ENCODE peak calls at places on chromosomes 6 and 20, in four cellular contexts. M is A549, J is foreskin fibroblast, I is adrenal gland. O is an unnamed sample.

GRCh38 chr20:10263385-10264165 is 44.9 kb downstream of the SNAP25 start:
- DNase-seq in I (no peak), J (peak; percentile 10), M (peak; percentile 35), O (no peak)

GRCh38 chr20:60055740-60056139 is 97.5 kb downstream of the CDH26 start:
- DNase-seq in I (peak; percentile 33), M (no peak), J (peak; percentile 40), O (peak; percentile 13)

GRCh38 chr20:33531047-33531877 is 41.4 kb downstream of the CBFA2T2 start:
- DNase-seq in J (no peak), I (no peak), M (no peak), O (peak; percentile 1)

GRCh38 chr6:99821164-99821563 is 172.9 kb downstream of the MCHR2 start:
- DNase-seq in I (no peak), M (no peak), J (no peak), O (no peak)

GRCh38 chr20:60036346-60037119 is 78.3 kb downstream of the CDH26 start:
- DNase-seq in M (no peak), J (no peak), I (no peak), O (no peak)

GRCh38 chr6:15658345-15658744 is 4.5 kb downstream of the DTNBP1 start:
- DNase-seq in M (no peak), J (no peak), I (no peak), O (peak; percentile 69)

GRCh38 chr20:61120595-61121515 is 131.2 kb upstream of the CDH4 start:
- DNase-seq in M (peak; percentile 92), I (peak; percentile 20), J (peak; percentile 57), O (no peak)

GRCh38 chr20:34579191-34579661 is 20.7 kb downstream of the MAP1LC3A start:
- DNase-seq in M (peak; percentile 69), I (peak; percentile 65), J (peak; percentile 71), O (no peak)

GRCh38 chr6:166025149-166025898 is 142.3 kb downstream of the TBXT start:
- DNase-seq in I (no peak), J (no peak), M (no peak), O (no peak)

GRCh38 chr6:169868458-169868857 is 117.0 kb downstream of the ERMARD start:
- DNase-seq in J (no peak), M (no peak), I (no peak), O (peak; percentile 36)

GRCh38 chr6:105601541-105602174 is 198.8 kb upstream of the PREP start:
- DNase-seq in J (peak; percentile 97), M (peak; percentile 98), I (peak; percentile 24), O (peak; percentile 96)

GRCh38 chr6:32796848-32797776 is 19.7 kb downstream of the HLA-DOB start:
- DNase-seq in M (peak; percentile 43), J (peak; percentile 36), I (peak; percentile 76), O (peak; percentile 79)
- TF ChIP-seq CTCF in M (peak; percentile 67), J (peak; percentile 75), I (peak; percentile 86), O (peak; percentile 70)

DNA sequence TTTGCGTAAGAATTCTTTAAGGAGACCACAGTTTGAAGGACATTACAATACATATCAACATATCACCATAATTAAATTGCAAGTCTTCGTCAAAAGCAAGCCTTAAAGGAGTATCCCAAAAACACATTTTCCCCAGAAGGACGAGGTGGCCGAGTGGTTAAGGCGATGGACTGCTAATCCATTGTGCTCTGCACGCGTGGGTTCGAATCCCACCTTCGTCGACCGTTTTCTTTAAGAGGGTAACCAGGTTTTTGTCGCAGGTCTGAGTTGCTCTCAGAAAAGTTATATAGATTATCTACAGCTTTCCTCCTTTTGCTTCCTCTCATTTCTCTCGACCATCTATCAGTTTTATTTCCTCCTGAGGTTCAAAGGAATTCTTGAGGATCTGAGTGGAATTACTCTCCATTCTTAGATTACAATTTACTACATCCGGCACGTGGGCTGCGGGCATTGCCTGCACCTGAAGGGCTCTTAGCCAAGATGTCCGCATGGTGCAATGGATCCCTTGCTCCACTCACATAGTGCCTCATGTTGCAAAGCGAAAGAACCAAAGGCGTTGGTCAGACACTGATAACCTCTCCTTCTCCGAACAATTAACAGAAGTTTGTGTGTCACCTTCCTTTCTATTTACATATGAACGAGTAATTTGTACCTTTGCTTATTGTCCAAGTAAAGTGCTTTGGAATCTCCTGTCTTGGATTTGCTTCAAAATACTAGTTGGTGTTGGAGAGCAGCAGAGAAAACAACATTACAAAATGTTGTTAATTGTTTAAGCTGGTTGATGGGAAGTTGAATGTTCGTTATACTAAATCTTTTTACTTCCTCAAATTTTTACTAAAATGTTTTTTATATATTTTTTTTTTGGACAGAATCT is 14.0 kb downstream of the POM121L2 start:
- DNase-seq in I (no peak), J (no peak), M (peak; percentile 82), O (peak; percentile 71)
- H3K4me3 ChIP-seq in I (no peak overlapping the region), J (no peak overlapping the region), M (peak overlapping the region; percentile 58), O (no peak overlapping the region)

GRCh38 chr6:22470454-22471368 is 98.7 kb upstream of the HDGFL1 start:
- DNase-seq in M (peak; percentile 35), I (peak; percentile 37), J (peak; percentile 12), O (peak; percentile 49)
- TF ChIP-seq CTCF in M (no peak), I (no peak), J (no peak), O (peak; percentile 14)

GRCh38 chr6:123398072-123398471 is 238.7 kb downstream of the TRDN start:
- DNase-seq in I (no peak), M (no peak), J (no peak), O (no peak)

DNA sequence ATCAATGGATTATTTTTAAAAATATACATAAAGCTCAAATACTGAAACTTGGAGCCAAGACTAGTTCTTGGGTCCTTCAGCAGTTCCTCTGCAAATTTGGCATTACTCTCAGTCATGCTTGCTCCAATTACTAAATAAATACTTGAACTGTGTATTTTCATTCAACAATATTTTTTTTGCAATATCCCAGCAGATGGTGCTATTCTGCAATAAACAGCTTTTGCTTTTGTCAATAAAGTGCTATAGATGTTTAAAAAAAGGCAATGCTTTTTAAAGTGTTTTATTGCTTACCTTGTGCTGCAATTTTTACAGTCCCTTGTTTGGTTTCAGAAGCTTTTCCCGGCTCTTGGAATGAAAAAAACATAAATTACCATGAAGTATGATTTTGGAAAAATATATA is 243.4 kb downstream of the TRDN start:
- DNase-seq in I (no peak), M (peak; percentile 5), J (no peak), O (peak; percentile 9)
- H3K4me3 ChIP-seq in I (no peak overlapping the region), M (no peak overlapping the region), J (no peak overlapping the region), O (no peak overlapping the region)

DNA sequence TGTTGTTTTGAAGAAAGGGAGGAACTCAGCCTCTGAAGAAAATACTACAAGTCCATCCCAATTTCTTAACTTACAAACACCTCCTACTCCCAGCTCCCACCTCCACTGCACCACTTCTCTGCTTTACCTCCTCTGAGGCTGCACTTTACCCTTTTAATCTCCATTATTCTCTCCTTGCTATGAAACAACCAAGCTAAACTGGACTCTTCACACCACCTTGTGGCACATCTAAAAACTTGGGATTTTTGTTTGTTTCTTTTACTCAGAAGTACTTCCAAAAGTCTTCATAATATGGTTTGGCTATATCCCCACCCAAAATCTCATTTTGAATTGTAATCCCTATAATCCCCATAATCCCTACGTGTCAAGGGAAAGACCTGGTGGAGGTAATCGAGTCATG is 142.2 kb downstream of the MOXD1 start:
- DNase-seq in M (peak; percentile 12), I (no peak), J (no peak), O (no peak)
- TF ChIP-seq CTCF in M (peak; percentile 27), I (no peak), J (peak; percentile 50), O (no peak)

GRCh38 chr6:18261877-18262276 is 2.5 kb downstream of the DEK start:
- DNase-seq in J (no peak), M (no peak), I (no peak), O (no peak)
- H3K4me3 ChIP-seq in J (no peak overlapping the region), M (peak overlapping the region; percentile 83), I (no peak overlapping the region), O (peak overlapping the region; percentile 83)

GRCh38 chr6:21019614-21020013 is 485.4 kb downstream of the CDKAL1 start:
- DNase-seq in J (no peak), I (no peak), M (no peak), O (no peak)
- TF ChIP-seq CTCF in J (peak; percentile 8), I (no peak), M (no peak), O (no peak)

GRCh38 chr6:27619436-27619835 is 146.5 kb upstream of the ZNF184 start:
- DNase-seq in I (no peak), M (no peak), J (no peak), O (no peak)

GRCh38 chr6:27611451-27611850 is 138.5 kb upstream of the ZNF184 start:
- DNase-seq in M (no peak), J (no peak), I (no peak), O (no peak)

GRCh38 chr6:27617700-27618689 is 145.1 kb upstream of the ZNF184 start:
- DNase-seq in I (no peak), J (no peak), M (peak; percentile 78), O (peak; percentile 66)

GRCh38 chr6:27617046-27617687 is 144.3 kb upstream of the ZNF184 start:
- DNase-seq in J (no peak), I (no peak), M (no peak), O (peak; percentile 28)

GRCh38 chr6:27616313-27617045 is 143.6 kb upstream of the ZNF184 start:
- DNase-seq in I (no peak), M (no peak), J (no peak), O (no peak)
- H3K4me3 ChIP-seq in I (no peak overlapping the region), M (peak overlapping the region; percentile 56), J (peak overlapping the region; percentile 49), O (peak overlapping the region; percentile 76)

DNA sequence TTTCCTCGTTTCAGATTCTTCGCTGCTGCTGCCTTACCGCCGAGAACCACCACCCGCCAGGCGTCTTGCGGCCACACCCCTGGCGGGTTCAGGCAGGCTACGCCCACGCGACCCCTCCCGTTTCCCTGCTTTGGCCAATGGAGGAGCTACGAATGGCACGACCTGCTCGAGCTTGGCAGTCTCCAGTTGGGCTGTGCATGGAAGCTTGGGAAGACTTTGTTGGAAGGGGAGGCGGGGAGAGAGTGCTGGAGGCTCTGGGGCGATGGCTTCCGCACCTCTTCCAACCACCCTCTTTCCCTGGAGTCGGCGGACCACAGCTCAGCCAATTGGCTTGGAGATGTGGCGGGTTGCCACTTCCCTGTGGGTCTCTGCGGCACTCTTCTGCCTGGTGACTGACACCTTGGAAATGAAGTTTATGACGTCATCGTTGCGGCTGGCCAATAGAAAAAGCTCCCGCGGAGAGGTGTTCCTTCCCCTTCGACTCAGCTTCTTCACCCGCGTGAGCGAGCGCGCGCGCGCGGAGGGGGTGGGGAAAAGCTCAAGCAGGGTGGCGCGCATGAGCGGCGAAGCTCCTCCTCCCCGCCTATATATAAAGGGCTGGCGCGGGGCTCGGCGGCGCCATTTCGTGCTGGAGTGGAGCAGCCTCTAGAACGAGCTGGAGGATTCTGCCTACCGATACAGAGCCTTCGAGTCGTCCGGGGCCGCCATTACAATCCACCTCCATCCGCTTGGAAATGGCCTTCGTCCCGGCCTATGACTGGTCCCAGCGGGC is 3.4 kb downstream of the BRD2 start:
- DNase-seq in M (peak; percentile 99), I (peak; percentile 100), J (peak; percentile 100), O (peak; percentile 100)
- TF ChIP-seq CTCF in M (no peak), I (peak; percentile 12), J (no peak), O (no peak)

GRCh38 chr6:13466304-13467215 is 20.8 kb downstream of the GFOD1 start:
- DNase-seq in J (no peak), I (no peak), M (no peak), O (no peak)
- H3K4me3 ChIP-seq in J (no peak overlapping the region), I (no peak overlapping the region), M (no peak overlapping the region), O (no peak overlapping the region)

O was measured in GM12865.